ENCODE peak calls at places on chromosome 7, in five cellular contexts. K is adrenal gland, N is spleen, J is prostate gland, Z is uterus. X is an unnamed sample. For H3K36me3, the result is how much of the 10 kb centered on the place peaks cover.

GRCh38 chr7:117949232-117949631 is 76.0 kb upstream of the CTTNBP2 start:
- DNase-seq in K (no peak), N (no peak), J (no peak), Z (no peak), X (no peak)

GRCh38 chr7:39851466-39852045 is 98.5 kb upstream of the CDK13 start:
- DNase-seq in K (no peak), N (no peak), J (no peak), Z (no peak), X (no peak)

GRCh38 chr7:85186521-85187241 is at the start of gene SEMA3D:
- DNase-seq in K (peak), N (peak), J (peak), Z (peak), X (peak)

GRCh38 chr7:87318741-87319140 is 26.7 kb upstream of the CROT start:
- DNase-seq in K (no peak), N (no peak), J (no peak), Z (no peak), X (no peak)

GRCh38 chr7:130877236-130877635 is 143.2 kb upstream of the KLF14 start:
- DNase-seq in K (no peak), N (no peak), J (no peak), Z (no peak), X (no peak)

GRCh38 chr7:80563561-80564327 is 51.9 kb upstream of the GNAT3 start:
- DNase-seq in K (no peak), N (no peak), J (no peak), Z (no peak), X (no peak)

GRCh38 chr7:27221201-27221797 is 21.3 kb upstream of the EVX1 start:
- DNase-seq in K (no peak), N (no peak), J (no peak), Z (no peak), X (no peak)

GRCh38 chr7:112566392-112567324 is 85.9 kb downstream of the LSMEM1 start:
- DNase-seq in K (no peak), N (no peak), J (peak), Z (no peak), X (peak)

GRCh38 chr7:42831051-42831952 is 80.6 kb downstream of the C7orf25 start:
- DNase-seq in K (peak), N (no peak), J (peak), Z (peak), X (peak)

GRCh38 chr7:129773328-129773731 is 161.8 kb downstream of the NRF1 start:
- DNase-seq in K (no peak), N (peak), J (no peak), Z (no peak), X (no peak)

GRCh38 chr7:151987748-151988529 is 31.7 kb downstream of the GALNTL5 start:
- DNase-seq in K (no peak), N (no peak), J (no peak), Z (no peak), X (no peak)

GRCh38 chr7:65927489-65928448 is 54.2 kb downstream of the GUSB start:
- DNase-seq in K (no peak), N (no peak), J (no peak), Z (no peak), X (peak)

GRCh38 chr7:107318523-107319160 is 149.8 kb downstream of the HBP1 start:
- DNase-seq in K (no peak), N (no peak), J (no peak), Z (no peak), X (no peak)

GRCh38 chr7:30877010-30877740 is 34.5 kb upstream of the AQP1 start:
- DNase-seq in K (no peak), N (no peak), J (no peak), Z (no peak), X (no peak)

GRCh38 chr7:67788689-67789088 is 792.1 kb downstream of the TYW1 start:
- DNase-seq in K (peak), N (peak), J (no peak), Z (no peak), X (no peak)

GRCh38 chr7:72335561-72336381 is 76.4 kb downstream of the CALN1 start:
- DNase-seq in K (peak), N (no peak), J (no peak), Z (no peak), X (no peak)

GRCh38 chr7:2757904-2758672 is 70.1 kb downstream of the AMZ1 start:
- DNase-seq in K (peak), N (no peak), J (peak), Z (peak), X (peak)

GRCh38 chr7:43204081-43204480 is 91.6 kb downstream of the HECW1 start:
- DNase-seq in K (no peak), N (no peak), J (no peak), Z (no peak), X (no peak)

GRCh38 chr7:106717997-106718871 is 57.3 kb upstream of the CCDC71L start:
- DNase-seq in K (no peak), N (no peak), J (no peak), Z (no peak), X (no peak)

GRCh38 chr7:41878331-41879112 is 175.6 kb upstream of the INHBA start:
- DNase-seq in K (no peak), N (no peak), J (no peak), Z (no peak), X (no peak)

GRCh38 chr7:140022582-140023211 is 40.1 kb downstream of the PARP12 start:
- DNase-seq in K (no peak), N (no peak), J (peak), Z (no peak), X (no peak)

GRCh38 chr7:81155654-81156373 is 237.0 kb upstream of the SEMA3C start:
- DNase-seq in K (no peak), N (no peak), J (no peak), Z (no peak), X (no peak)

GRCh38 chr7:78039791-78040776 is 241.5 kb downstream of the PHTF2 start:
- DNase-seq in K (no peak), N (peak), J (no peak), Z (peak), X (peak)

GRCh38 chr7:130379019-130379418 is 1.3 kb upstream of the CPA1 start:
- DNase-seq in K (no peak), N (no peak), J (no peak), Z (no peak), X (no peak)

GRCh38 chr7:31705377-31705776 is 18.4 kb downstream of the PPP1R17 start:
- DNase-seq in K (no peak), N (no peak), J (no peak), Z (no peak), X (no peak)

GRCh38 chr7:42492895-42493294 is 255.9 kb upstream of the GLI3 start:
- DNase-seq in K (no peak), N (no peak), J (no peak), Z (no peak), X (no peak)

GRCh38 chr7:30925117-30925516 is 13.5 kb downstream of the AQP1 start:
- DNase-seq in K (no peak), N (no peak), J (no peak), Z (no peak), X (no peak)

GRCh38 chr7:120259382-120259781 is 13.6 kb upstream of the KCND2 start:
- DNase-seq in K (no peak), N (no peak), J (no peak), Z (no peak), X (no peak)

GRCh38 chr7:12066004-12066403 is 145.1 kb upstream of the TMEM106B start:
- DNase-seq in K (no peak), N (no peak), J (no peak), Z (no peak), X (no peak)

GRCh38 chr7:148262721-148263229 is 327.8 kb upstream of the C7orf33 start:
- DNase-seq in K (peak), N (peak), J (peak), Z (peak), X (peak)

GRCh38 chr7:150965273-150965830 is 12.8 kb downstream of the KCNH2 start:
- DNase-seq in K (no peak), N (no peak), J (no peak), Z (no peak), X (no peak)

GRCh38 chr7:130995252-130996081 is 261.5 kb upstream of the KLF14 start:
- DNase-seq in K (no peak), N (no peak), J (peak), Z (no peak), X (no peak)

GRCh38 chr7:151936207-151936606 is 20.0 kb upstream of the GALNTL5 start:
- DNase-seq in K (no peak), N (no peak), J (no peak), Z (no peak), X (no peak)

GRCh38 chr7:23275906-23276305 is 23.2 kb upstream of the MALSU1 start:
- DNase-seq in K (no peak), N (no peak), J (no peak), Z (no peak), X (no peak)

GRCh38 chr7:66747385-66748126 is 7.0 kb downstream of the RABGEF1 start:
- DNase-seq in K (no peak), N (no peak), J (no peak), Z (no peak), X (no peak)

DNA sequence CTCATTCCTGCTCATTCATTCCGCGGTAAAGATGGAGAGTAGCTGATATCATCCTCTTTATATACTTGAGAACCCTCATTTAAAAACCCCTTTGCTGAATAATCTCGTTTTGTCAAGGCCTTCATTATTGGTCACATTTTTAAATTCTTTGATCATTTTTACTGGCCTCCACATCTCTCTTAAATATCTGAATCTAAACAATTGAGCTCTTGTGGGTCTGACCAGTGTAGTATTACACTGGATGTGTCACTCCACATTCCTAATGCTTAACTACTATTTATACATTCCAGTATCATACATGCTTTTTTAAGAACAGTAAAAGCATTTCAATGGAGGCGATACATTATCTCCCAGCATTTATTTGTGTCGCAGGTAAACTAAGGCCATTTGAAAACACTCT is 12.6 kb upstream of the PRPS1L1 start:
- DNase-seq in K (no peak), N (no peak), J (no peak), Z (no peak), X (no peak)
- TF ChIP-seq POLR2A in K (no peak), N (no peak), J (no peak), Z (no peak), X (no peak)

GRCh38 chr7:16695621-16696237 is 49.7 kb downstream of the BZW2 start:
- DNase-seq in K (peak), N (no peak), J (peak), Z (no peak), X (peak)

GRCh38 chr7:16697507-16698199 is 51.7 kb downstream of the BZW2 start:
- DNase-seq in K (no peak), N (no peak), J (no peak), Z (no peak), X (no peak)

GRCh38 chr7:16702433-16702832 is 51.1 kb upstream of the TSPAN13 start:
- DNase-seq in K (no peak), N (no peak), J (no peak), Z (no peak), X (no peak)

GRCh38 chr7:16694806-16695205 is 48.8 kb downstream of the BZW2 start:
- DNase-seq in K (no peak), N (no peak), J (no peak), Z (no peak), X (no peak)

GRCh38 chr7:16698200-16698910 is 52.4 kb downstream of the BZW2 start:
- DNase-seq in K (no peak), N (no peak), J (no peak), Z (no peak), X (no peak)
- H3K36me3 ChIP-seq in K (under half), N (under half), J (under half), Z (under half), X (under half)

GRCh38 chr7:33040803-33041516 is 21.6 kb downstream of the NT5C3A start:
- DNase-seq in K (peak), N (no peak), J (peak), Z (no peak), X (peak)
- TF ChIP-seq POLR2A in K (no peak), N (peak), J (peak), Z (no peak), X (peak)

GRCh38 chr7:100105534-100105933 is 4.1 kb downstream of the AP4M1 start:
- DNase-seq in K (no peak), N (no peak), J (no peak), Z (no peak), X (no peak)
- H3K36me3 ChIP-seq in K (under half), N (half or more), J (under half), Z (under half), X (under half)

GRCh38 chr7:158472631-158473030 is 115.0 kb downstream of the PTPRN2 start:
- DNase-seq in K (no peak), N (no peak), J (no peak), Z (no peak), X (no peak)
- TF ChIP-seq POLR2A in K (no peak), N (no peak), J (no peak), Z (no peak), X (no peak)